ENCODE peak calls at places on chromosomes 7 and 10, in five cellular contexts. G, B, A, N and P are unnamed samples.
A peak's percentile ranks its signal among the peaks of the same experiment; 100 is the strongest.

GRCh38 chr7:50812847-50813475 is 30.3 kb upstream of the GRB10 start:
- DNase-seq in N (peak; percentile 69), G (peak; percentile 86), B (no peak), A (peak; percentile 83), P (peak; percentile 79)

GRCh38 chr7:47516985-47517590 is 64.8 kb downstream of the TNS3 start:
- DNase-seq in G (no peak), B (no peak), A (no peak), N (peak; percentile 72), P (no peak)

GRCh38 chr10:84837877-84838276 is 509.5 kb downstream of the CCSER2 start:
- DNase-seq in A (peak; percentile 66), G (no peak), N (no peak), B (no peak), P (no peak)

GRCh38 chr7:49513939-49514338 is 259.5 kb upstream of the VWC2 start:
- DNase-seq in G (peak; percentile 38), A (no peak), B (no peak), N (no peak), P (no peak)

GRCh38 chr10:102313221-102313896 is 68.0 kb downstream of the GBF1 start:
- DNase-seq in A (no peak), G (no peak), N (no peak), B (no peak), P (no peak)

GRCh38 chr10:88769384-88769783 is 9.6 kb downstream of the LIPN start:
- DNase-seq in G (no peak), N (no peak), B (no peak), A (no peak), P (no peak)

GRCh38 chr7:47937711-47938573 is 10.3 kb downstream of the PKD1L1 start:
- DNase-seq in B (no peak), G (no peak), N (no peak), A (no peak), P (no peak)

GRCh38 chr7:155883491-155884224 is 71.4 kb upstream of the SHH start:
- DNase-seq in N (no peak), A (no peak), G (no peak), B (no peak), P (no peak)

GRCh38 chr7:142568430-142569097 is 180.7 kb upstream of the PRSS1 start:
- DNase-seq in B (no peak), G (peak; percentile 56), A (no peak), N (peak; percentile 90), P (peak; percentile 97)

GRCh38 chr7:158276414-158277218 is 311.0 kb downstream of the PTPRN2 start:
- DNase-seq in G (no peak), B (no peak), A (peak; percentile 6), N (no peak), P (peak; percentile 34)

GRCh38 chr7:47609803-47610452 is 28.0 kb upstream of the TNS3 start:
- DNase-seq in G (no peak), N (peak; percentile 78), B (no peak), A (peak; percentile 40), P (no peak)

GRCh38 chr7:15686209-15686956 is at the start of gene MEOX2:
- DNase-seq in A (peak; percentile 90), G (no peak), N (peak; percentile 70), B (peak; percentile 44), P (peak; percentile 92)

GRCh38 chr7:80147543-80148376 is 13.1 kb downstream of the GNAI1 start:
- DNase-seq in A (no peak), B (no peak), G (no peak), N (peak; percentile 74), P (peak; percentile 41)